ENCODE peak calls at places on chromosomes 13 and 19, in seven cellular contexts. L, H, K, S, C, O and P are unnamed samples. For H3K36me3, the result is how much of the 10 kb centered on the place peaks cover.

GRCh38 chr13:75635101-75635620 is 969 bp upstream of the LMO7 start:
- DNase-seq in H (no peak), L (no peak), C (no peak), O (no peak), K (no peak), S (peak), P (no peak)

GRCh38 chr13:48161530-48162179 is 66.8 kb upstream of the MED4 start:
- DNase-seq in K (peak), O (peak), C (no peak), H (no peak), L (peak), S (no peak), P (peak)

GRCh38 chr19:50162988-50163387 is at the start of gene IZUMO2:
- DNase-seq in L (no peak), S (peak), H (no peak), K (no peak), C (no peak), O (peak), P (no peak)

GRCh38 chr13:45401306-45401705 is 16.9 kb downstream of the SLC25A30 start:
- DNase-seq in C (no peak), L (no peak), K (no peak), H (no peak), O (no peak), S (no peak), P (no peak)

GRCh38 chr19:41430907-41431306 is 3.7 kb upstream of the B3GNT8 start:
- DNase-seq in C (no peak), L (no peak), O (no peak), H (no peak), S (no peak), K (no peak), P (no peak)

GRCh38 chr19:18152444-18152816 is 533 bp upstream of the PIK3R2 start:
- DNase-seq in H (peak), C (peak), S (peak), L (peak), K (peak), O (peak), P (peak)

GRCh38 chr13:102191951-102192461 is 209.8 kb downstream of the FGF14 start:
- DNase-seq in C (no peak), S (no peak), K (no peak), L (no peak), H (no peak), O (no peak), P (no peak)

GRCh38 chr13:32142956-32143375 is 111.4 kb downstream of the FRY start:
- DNase-seq in O (no peak), K (no peak), L (no peak), H (no peak), S (peak), C (no peak), P (no peak)

GRCh38 chr13:59771272-59771671 is 392.5 kb downstream of the DIAPH3 start:
- DNase-seq in S (peak), O (no peak), C (no peak), H (no peak), K (no peak), L (no peak), P (no peak)

GRCh38 chr13:108895220-108895704 is 265.9 kb downstream of the MYO16 start:
- DNase-seq in H (no peak), S (peak), K (no peak), O (no peak), L (no peak), C (no peak), P (no peak)

GRCh38 chr19:38653028-38653571 is 5.7 kb downstream of the ACTN4 start:
- DNase-seq in C (no peak), S (no peak), K (no peak), L (no peak), H (no peak), O (peak), P (no peak)

GRCh38 chr13:60275208-60275607 is 111.5 kb upstream of the DIAPH3 start:
- DNase-seq in K (no peak), O (no peak), C (no peak), H (no peak), S (no peak), L (no peak), P (no peak)

GRCh38 chr19:31461814-31462539 is 112.7 kb upstream of the TSHZ3 start:
- DNase-seq in O (no peak), C (no peak), L (no peak), S (peak), K (no peak), H (no peak), P (no peak)

GRCh38 chr19:19554074-19555023 is 16.3 kb downstream of the CILP2 start:
- DNase-seq in K (no peak), H (peak), C (no peak), L (no peak), O (peak), S (peak), P (no peak)

GRCh38 chr13:85993567-85993966 is 194.3 kb upstream of the SLITRK6 start:
- DNase-seq in C (no peak), K (no peak), L (no peak), O (no peak), H (no peak), S (no peak), P (no peak)

GRCh38 chr19:29658221-29658991 is 6.9 kb upstream of the PLEKHF1 start:
- DNase-seq in C (no peak), K (no peak), L (no peak), H (no peak), O (no peak), S (no peak), P (no peak)

GRCh38 chr19:51327066-51327985 is 14.6 kb downstream of the VSIG10L start:
- DNase-seq in L (no peak), H (peak), S (peak), O (peak), C (no peak), K (no peak), P (peak)

GRCh38 chr13:73837147-73837546 is 297.1 kb downstream of the KLF12 start:
- DNase-seq in K (no peak), S (no peak), H (no peak), O (no peak), L (no peak), C (no peak), P (no peak)
- H3K27ac ChIP-seq in K (no peak), S (no peak), H (no peak), O (no peak), L (no peak), C (no peak), P (no peak)

DNA sequence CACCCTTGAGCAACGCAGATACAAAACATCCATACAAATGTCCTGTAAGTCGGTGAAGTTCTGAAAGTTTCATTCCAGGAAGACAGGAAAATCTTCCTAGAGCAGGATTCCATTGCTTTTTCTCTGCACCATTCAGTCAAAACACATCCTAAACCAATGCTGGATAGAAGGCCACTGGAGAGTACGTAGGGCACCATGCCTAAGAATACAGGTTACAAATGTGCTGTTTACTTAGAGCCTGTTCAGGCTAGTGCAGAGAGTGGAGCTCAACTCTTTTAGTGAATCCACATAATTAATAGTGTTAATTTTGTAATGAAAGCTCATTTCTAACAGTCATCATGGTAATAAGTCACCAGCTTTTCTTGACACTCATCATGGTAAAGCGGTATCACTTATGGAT is 187.6 kb downstream of the NHLRC3 start:
- DNase-seq in C (no peak), O (no peak), K (no peak), H (no peak), L (no peak), S (no peak), P (no peak)
- TF ChIP-seq CTCF in C (no peak), O (no peak), K (no peak), H (no peak), L (no peak), S (no peak), P (no peak)

DNA sequence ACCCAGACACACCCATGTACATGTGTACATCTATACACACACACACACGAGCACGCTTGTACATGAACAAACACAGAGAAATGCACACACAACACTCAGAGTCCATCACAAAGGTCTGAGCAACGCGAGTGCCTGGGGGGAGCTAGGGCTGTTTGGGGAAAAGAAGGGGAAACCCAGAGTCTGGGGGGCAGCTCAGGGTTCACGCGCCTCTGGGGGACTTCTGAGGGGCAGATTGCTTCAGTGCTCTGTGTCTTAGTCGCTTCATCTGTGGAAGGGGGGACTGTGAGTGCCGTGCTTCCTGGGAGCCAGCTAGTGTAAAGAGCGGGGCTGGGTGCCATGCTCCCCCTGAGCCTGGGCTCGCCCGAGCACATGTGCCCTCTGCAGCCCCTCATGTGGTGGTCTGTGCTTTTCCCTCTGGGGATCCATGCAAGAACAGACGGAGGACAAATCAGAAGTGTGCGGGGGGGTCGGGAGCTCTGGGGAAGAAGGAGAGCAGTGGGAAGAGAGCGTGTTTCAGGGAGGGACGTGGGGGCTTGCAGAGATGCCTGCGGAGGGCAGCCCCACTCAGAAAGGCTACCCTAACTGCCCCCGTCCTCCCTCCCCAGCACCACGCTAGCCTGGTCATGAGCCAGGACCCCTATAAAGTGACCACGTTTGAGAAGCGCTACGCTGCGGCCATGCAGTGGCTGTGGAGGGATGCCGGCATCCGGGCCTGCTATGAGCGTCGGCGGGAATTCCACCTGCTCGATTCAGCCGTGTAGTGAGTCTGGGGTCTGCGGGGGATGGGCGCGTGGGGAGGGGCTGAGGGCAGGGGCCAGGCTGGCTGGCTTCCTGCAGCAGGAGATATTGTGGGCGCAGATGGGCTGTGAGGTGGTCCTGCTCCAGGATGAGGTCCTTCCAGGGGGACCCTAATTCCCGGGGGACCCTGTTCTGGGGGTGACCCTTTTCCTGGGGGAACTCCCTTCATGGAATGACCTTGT is 14.0 kb downstream of the GNA15 start:
- DNase-seq in K (no peak), S (peak), H (no peak), L (no peak), O (no peak), C (no peak), P (no peak)
- H3K36me3 ChIP-seq in K (under half), S (under half), H (under half), L (under half), O (under half), C (half or more), P (under half)

GRCh38 chr13:41458187-41458938 is 1.0 kb downstream of the RGCC start:
- DNase-seq in S (peak), K (no peak), O (peak), H (peak), C (peak), L (no peak), P (peak)
- H3K27ac ChIP-seq in S (no peak), K (peak), O (no peak), H (peak), C (peak), L (peak), P (peak)